ENCODE peak calls at places on chromosomes 6 and 20, in ten cellular contexts. V is hepatocyte, C is heart right ventricle, N is pancreas, Q is AG04449, Y is cardiac fibroblast, E is choroid plexus epithelial cell, G is prostate gland, J is psoas muscle, Z is IMR-90. P is an unnamed sample.

GRCh38 chr6:781350-781961 is 88.5 kb upstream of the EXOC2 start:
- DNase-seq in V (no peak), C (no peak), N (no peak), Q (no peak), Y (no peak), E (no peak), G (no peak), J (no peak), Z (no peak), P (no peak)

GRCh38 chr6:17583811-17584210 is 16.3 kb upstream of the FAM8A1 start:
- DNase-seq in V (no peak), C (no peak), N (no peak), Q (no peak), Y (peak; percentile 60), E (peak; percentile 66), G (no peak), J (no peak), Z (peak; percentile 59), P (peak; percentile 17)

GRCh38 chr20:47319517-47320252 is 36.8 kb downstream of the ZMYND8 start:
- DNase-seq in V (peak; percentile 81), C (peak; percentile 29), N (peak; percentile 61), Q (no peak), Y (peak; percentile 96), E (peak; percentile 73), G (peak; percentile 95), J (no peak), Z (peak; percentile 74), P (no peak)

GRCh38 chr6:136526196-136526930 is 23.9 kb downstream of the MAP7 start:
- DNase-seq in V (peak; percentile 63), C (peak; percentile 43), N (peak; percentile 26), Q (no peak), Y (peak; percentile 74), E (peak; percentile 87), G (peak; percentile 27), J (peak; percentile 53), Z (peak; percentile 63), P (peak; percentile 34)

GRCh38 chr20:13771853-13772453 is 12.8 kb downstream of the ESF1 start:
- DNase-seq in V (peak; percentile 49), C (no peak), N (no peak), Q (no peak), Y (peak; percentile 49), E (peak; percentile 48), G (no peak), J (no peak), Z (peak; percentile 27), P (no peak)

GRCh38 chr20:18195931-18196330 is 58.3 kb downstream of the KAT14 start:
- DNase-seq in V (no peak), C (no peak), N (no peak), Q (no peak), Y (no peak), E (no peak), G (no peak), J (no peak), Z (no peak), P (no peak)

GRCh38 chr20:38727602-38728236 is 3.4 kb downstream of the SLC32A1 start:
- DNase-seq in V (no peak), C (no peak), N (no peak), Q (no peak), Y (no peak), E (no peak), G (no peak), J (no peak), Z (no peak), P (no peak)

GRCh38 chr6:22222469-22222868 is 74.4 kb downstream of the PRL start:
- DNase-seq in V (no peak), C (no peak), N (no peak), Q (no peak), Y (no peak), E (no peak), G (no peak), J (no peak), Z (no peak), P (no peak)

DNA sequence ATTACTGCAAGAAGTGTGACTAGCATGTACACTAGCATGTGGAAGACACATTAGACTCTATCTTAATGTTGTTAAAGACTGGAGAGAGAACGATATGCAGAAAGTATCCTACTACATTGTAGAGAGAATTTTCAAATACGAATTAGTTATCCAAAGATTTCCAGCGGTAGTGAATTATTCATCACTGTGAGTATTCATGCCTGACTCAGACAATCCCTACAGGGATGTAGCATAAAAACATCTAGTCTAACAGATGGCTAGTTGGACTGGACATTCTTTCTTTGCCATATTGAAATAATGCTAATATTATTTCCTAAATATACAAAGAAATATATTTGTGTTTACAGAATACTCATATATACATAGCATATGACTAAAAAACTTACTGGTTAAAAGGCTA is 580.5 kb downstream of the RFPL4B start:
- DNase-seq in V (no peak), C (no peak), N (no peak), Q (no peak), Y (no peak), E (no peak), G (no peak), J (no peak), Z (peak; percentile 63), P (no peak)
- H3K4me3 ChIP-seq in V (no peak overlapping the region), C (no peak overlapping the region), N (no peak overlapping the region), Q (no peak overlapping the region), Y (no peak overlapping the region), E (no peak overlapping the region), G (no peak overlapping the region), J (no peak overlapping the region), Z (no peak overlapping the region), P (no peak overlapping the region)

GRCh38 chr6:77463308-77463880 is at the start of gene HTR1B:
- DNase-seq in V (peak; percentile 41), C (no peak), N (no peak), Q (no peak), Y (no peak), E (peak; percentile 64), G (no peak), J (no peak), Z (peak; percentile 14), P (no peak)

GRCh38 chr6:77463881-77464867 is 883 bp upstream of the HTR1B start:
- DNase-seq in V (peak; percentile 33), C (no peak), N (no peak), Q (no peak), Y (no peak), E (peak; percentile 48), G (no peak), J (no peak), Z (no peak), P (no peak)

GRCh38 chr6:77466055-77467028 is 3.1 kb upstream of the HTR1B start:
- DNase-seq in V (peak; percentile 86), C (no peak), N (peak; percentile 47), Q (no peak), Y (peak; percentile 80), E (peak; percentile 83), G (peak; percentile 53), J (peak; percentile 48), Z (peak; percentile 74), P (peak; percentile 42)

GRCh38 chr6:77461796-77462195 is 1.5 kb downstream of the HTR1B start:
- DNase-seq in V (no peak), C (no peak), N (no peak), Q (no peak), Y (no peak), E (no peak), G (no peak), J (no peak), Z (no peak), P (no peak)

GRCh38 chr6:77462359-77463307 is 658 bp downstream of the HTR1B start:
- DNase-seq in V (peak; percentile 30), C (no peak), N (no peak), Q (no peak), Y (no peak), E (peak; percentile 72), G (no peak), J (no peak), Z (no peak), P (no peak)
- TF ChIP-seq CTCF in V (peak; percentile 36), C (no peak), N (no peak), Q (peak; percentile 28), Y (peak; percentile 25), E (peak; percentile 74), G (no peak), J (no peak), Z (peak; percentile 17), P (peak; percentile 43)

DNA sequence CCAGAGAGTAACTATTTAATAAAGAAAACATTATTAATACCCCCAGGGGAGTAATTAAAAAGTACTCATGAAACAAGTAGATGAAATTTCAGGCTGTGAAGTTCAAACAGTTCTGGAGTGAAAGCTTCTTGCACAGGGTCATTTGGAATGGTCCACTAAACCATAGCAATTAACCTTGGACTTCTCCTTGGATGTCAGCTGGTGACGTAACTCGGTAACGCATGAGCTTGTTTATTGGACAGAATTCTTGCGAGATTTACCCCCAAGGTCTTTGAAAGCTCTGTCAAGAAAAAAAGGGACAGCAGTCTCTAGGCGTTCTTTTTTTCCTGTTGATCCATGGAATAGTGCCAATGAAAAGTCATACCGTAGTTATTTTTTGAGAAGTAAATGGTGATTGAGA is 2.2 kb downstream of the CD83 start:
- DNase-seq in V (no peak), C (no peak), N (no peak), Q (no peak), Y (no peak), E (no peak), G (no peak), J (no peak), Z (no peak), P (no peak)
- H3K4me3 ChIP-seq in V (no peak overlapping the region), C (no peak overlapping the region), N (no peak overlapping the region), Q (no peak overlapping the region), Y (no peak overlapping the region), E (no peak overlapping the region), G (no peak overlapping the region), J (no peak overlapping the region), Z (no peak overlapping the region), P (no peak overlapping the region)

GRCh38 chr6:41427642-41428401 is 92.4 kb downstream of the NCR2 start:
- DNase-seq in V (peak; percentile 78), C (peak; percentile 62), N (peak; percentile 84), Q (no peak), Y (no peak), E (no peak), G (peak; percentile 61), J (peak; percentile 74), Z (no peak), P (no peak)
- TF ChIP-seq CTCF in V (no peak), C (peak; percentile 26), N (no peak), Q (no peak), Y (no peak), E (no peak), G (peak; percentile 18), J (peak; percentile 16), Z (peak; percentile 7), P (no peak)

DNA sequence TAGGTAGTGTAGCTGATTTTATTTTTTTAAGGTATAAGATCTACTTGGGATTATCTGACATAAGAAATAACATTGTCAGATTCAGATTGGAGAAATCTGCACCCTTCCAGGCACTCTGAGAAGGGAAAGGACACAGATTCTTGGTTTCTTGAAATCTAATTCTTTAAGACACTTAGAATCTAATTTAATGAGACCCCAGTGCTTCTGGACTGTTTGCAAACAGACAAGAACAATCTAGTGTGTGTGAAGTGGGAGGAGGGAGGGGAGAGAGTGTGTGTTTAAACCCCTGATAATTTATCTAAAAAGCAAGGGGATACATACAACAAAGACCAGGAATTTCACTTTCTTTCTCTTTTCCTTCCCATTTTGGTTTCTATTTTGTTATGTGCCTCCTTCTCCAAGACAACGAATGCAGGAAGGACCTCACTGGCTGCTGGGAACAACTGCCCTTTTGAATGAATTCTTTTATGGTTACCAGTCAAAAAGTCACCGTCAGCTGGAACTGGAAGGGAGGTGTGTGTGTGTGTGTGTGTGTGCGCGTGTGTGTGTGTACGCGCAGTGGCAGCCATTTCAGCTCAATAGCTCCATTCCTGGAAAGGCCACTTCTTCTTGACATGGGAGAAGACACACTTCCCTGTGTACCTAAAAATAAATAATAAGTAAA is 129.4 kb downstream of the BCAS1 start:
- DNase-seq in V (no peak), C (peak; percentile 50), N (no peak), Q (peak; percentile 64), Y (peak; percentile 96), E (peak; percentile 84), G (no peak), J (no peak), Z (peak; percentile 94), P (peak; percentile 44)
- H3K4me3 ChIP-seq in V (no peak overlapping the region), C (peak overlapping the region; percentile 36), N (no peak overlapping the region), Q (no peak overlapping the region), Y (no peak overlapping the region), E (no peak overlapping the region), G (no peak overlapping the region), J (peak overlapping the region; percentile 9), Z (peak overlapping the region; percentile 0), P (no peak overlapping the region)

P was measured in retinal pigment epithelial cell.